ENCODE peak calls at places on chromosomes 7 and 10, in eight cellular contexts. O is nephron progenitor cell; U is fibroblast of lung; J is NCI-H460; R is activated T-cell treated with anti-CD3 and anti-CD28 coated beads for 1 hour; A is stimulated activated CD8-positive, alpha-beta memory T cell treated with anti-CD3 and anti-CD28 coated beads, Interleukin-7, amount 100 ng/mL, for 1 hour; V is left ventricle myocardium inferior; G is tibial nerve. M is an unnamed sample.

GRCh38 chr10:71302874-71303568 is 16.0 kb upstream of the SLC29A3 start:
- DNase-seq in O (no peak), U (peak), J (peak), R (no peak), A (no peak), V (no peak), G (no peak), M (peak)

GRCh38 chr7:369476-369980 is 79.6 kb downstream of the FOXL3 start:
- DNase-seq in O (no peak), U (no peak), J (no peak), R (no peak), A (no peak), V (peak), G (no peak), M (no peak)

GRCh38 chr7:158110661-158111555 is 476.7 kb downstream of the PTPRN2 start:
- DNase-seq in O (no peak), U (no peak), J (no peak), R (no peak), A (no peak), V (no peak), G (no peak), M (no peak)

GRCh38 chr7:32023353-32023752 is 46.9 kb downstream of the PDE1C start:
- DNase-seq in O (no peak), U (peak), J (no peak), R (no peak), A (no peak), V (no peak), G (no peak), M (no peak)

GRCh38 chr10:99582255-99582770 is 37.9 kb downstream of the SLC25A28 start:
- DNase-seq in O (no peak), U (no peak), J (no peak), R (no peak), A (no peak), V (no peak), G (no peak), M (no peak)

GRCh38 chr10:113493195-113493594 is 59.7 kb upstream of the HABP2 start:
- DNase-seq in O (no peak), U (peak), J (peak), R (no peak), A (no peak), V (no peak), G (no peak), M (no peak)

GRCh38 chr7:20220293-20220755 is 3.1 kb upstream of the MACC1 start:
- DNase-seq in O (no peak), U (no peak), J (no peak), R (no peak), A (no peak), V (no peak), G (no peak), M (peak)

GRCh38 chr10:133123050-133123745 is 35.5 kb downstream of the ADGRA1 start:
- DNase-seq in O (no peak), U (no peak), J (no peak), R (no peak), A (no peak), V (no peak), G (no peak), M (no peak)

GRCh38 chr10:60735244-60735643 is 43.0 kb upstream of the CDK1 start:
- DNase-seq in O (no peak), U (no peak), J (no peak), R (no peak), A (no peak), V (no peak), G (no peak), M (no peak)

GRCh38 chr7:27097686-27098492 is 2.1 kb upstream of the HOXA1 start:
- DNase-seq in O (peak), U (peak), J (no peak), R (no peak), A (no peak), V (no peak), G (no peak), M (no peak)

GRCh38 chr7:88664630-88665233 is 94.8 kb upstream of the ZNF804B start:
- DNase-seq in O (no peak), U (peak), J (peak), R (no peak), A (no peak), V (no peak), G (no peak), M (no peak)

GRCh38 chr7:158450476-158451124 is 137.0 kb downstream of the PTPRN2 start:
- DNase-seq in O (no peak), U (no peak), J (no peak), R (no peak), A (no peak), V (no peak), G (no peak), M (no peak)

GRCh38 chr10:102434251-102434913 is 2.0 kb upstream of the CUEDC2 start:
- DNase-seq in O (peak), U (peak), J (no peak), R (no peak), A (no peak), V (no peak), G (no peak), M (peak)

GRCh38 chr7:55794527-55794926 is 68.0 kb downstream of the SEPTIN14 start:
- DNase-seq in O (no peak), U (no peak), J (peak), R (no peak), A (no peak), V (no peak), G (no peak), M (no peak)

GRCh38 chr7:84047085-84047484 is 147.5 kb downstream of the SEMA3A start:
- DNase-seq in O (no peak), U (no peak), J (no peak), R (no peak), A (no peak), V (no peak), G (no peak), M (no peak)

GRCh38 chr7:149257146-149257545 is 4.8 kb upstream of the ZNF783 start:
- DNase-seq in O (no peak), U (peak), J (no peak), R (no peak), A (no peak), V (no peak), G (no peak), M (no peak)

GRCh38 chr10:52940921-52941320 is 168.3 kb upstream of the MBL2 start:
- DNase-seq in O (no peak), U (no peak), J (no peak), R (no peak), A (no peak), V (no peak), G (no peak), M (no peak)

GRCh38 chr7:77942431-77942830 is 143.9 kb downstream of the PHTF2 start:
- DNase-seq in O (no peak), U (no peak), J (no peak), R (no peak), A (no peak), V (no peak), G (no peak), M (no peak)

GRCh38 chr10:124225468-124226270 is 132.3 kb upstream of the CHST15 start:
- DNase-seq in O (no peak), U (no peak), J (no peak), R (no peak), A (no peak), V (no peak), G (no peak), M (no peak)

GRCh38 chr7:54992876-54993490 is 25.8 kb upstream of the EGFR start:
- DNase-seq in O (no peak), U (no peak), J (no peak), R (no peak), A (no peak), V (no peak), G (no peak), M (no peak)

GRCh38 chr7:65216469-65216868 is 157.2 kb upstream of the ZNF92 start:
- DNase-seq in O (peak), U (peak), J (peak), R (peak), A (no peak), V (no peak), G (no peak), M (no peak)

GRCh38 chr7:100691676-100692577 is 2.1 kb downstream of the GIGYF1 start:
- DNase-seq in O (peak), U (peak), J (peak), R (peak), A (peak), V (peak), G (peak), M (peak)

GRCh38 chr7:151404216-151405011 is 5.4 kb downstream of the WDR86 start:
- DNase-seq in O (no peak), U (peak), J (no peak), R (no peak), A (no peak), V (no peak), G (peak), M (no peak)

M was measured in KG1.